ENCODE peak calls at places on chromosomes 6 and 20, in nine cellular contexts. Z is heart right ventricle; Y is head of caudate nucleus; F is activated CD4-positive, alpha-beta T cell treated with anti-CD3 and anti-CD28 coated beads, Interleukin-2, amount 50 U/mL, for 24 hours; R is lower leg skin; D is adrenal gland; U is Calu3; L is T-helper 17 cell; O is astrocyte. A is an unnamed sample.

GRCh38 chr6:36592221-36592655 is 1.9 kb upstream of the SRSF3 start:
- DNase-seq in D (no peak), F (no peak), O (no peak), U (no peak), R (no peak), L (no peak), Y (no peak), Z (no peak), A (no peak)

GRCh38 chr20:63293866-63294535 is 1.0 kb downstream of the COL20A1 start:
- DNase-seq in D (no peak), F (no peak), O (no peak), Z (no peak), L (no peak), U (no peak), R (no peak), Y (no peak), A (no peak)

GRCh38 chr6:87161299-87161698 is 5.9 kb downstream of the ZNF292 start:
- DNase-seq in R (no peak), L (no peak), D (no peak), Y (no peak), U (no peak), O (no peak), F (no peak), Z (no peak), A (no peak)

GRCh38 chr20:51275816-51276215 is 252.9 kb upstream of the KCNG1 start:
- DNase-seq in R (no peak), Z (no peak), U (no peak), O (peak), L (no peak), D (no peak), F (no peak), Y (peak), A (peak)

GRCh38 chr20:25508083-25508770 is 77.1 kb downstream of the NINL start:
- DNase-seq in D (peak), F (no peak), Z (no peak), U (peak), L (no peak), Y (no peak), R (no peak), O (peak), A (peak)

GRCh38 chr6:142187209-142187608 is 40.1 kb downstream of the VTA1 start:
- DNase-seq in O (peak), Y (no peak), Z (peak), F (no peak), R (no peak), U (no peak), D (peak), L (no peak), A (peak)

GRCh38 chr6:3195695-3196497 is 31.6 kb downstream of the TUBB2B start:
- DNase-seq in O (no peak), Z (no peak), L (no peak), Y (peak), U (peak), F (no peak), R (no peak), D (no peak), A (no peak)

GRCh38 chr6:44311767-44312166 is 1.4 kb downstream of the AARS2 start:
- DNase-seq in Z (no peak), L (no peak), U (no peak), R (no peak), O (no peak), D (no peak), Y (no peak), F (no peak), A (no peak)

GRCh38 chr20:20375862-20376261 is 8.0 kb downstream of the INSM1 start:
- DNase-seq in Y (no peak), L (no peak), U (no peak), O (no peak), F (no peak), D (no peak), R (no peak), Z (no peak), A (no peak)

GRCh38 chr20:35106827-35107380 is 14.3 kb upstream of the TRPC4AP start:
- DNase-seq in L (no peak), U (no peak), Y (no peak), R (no peak), D (no peak), O (no peak), Z (no peak), F (no peak), A (no peak)

GRCh38 chr6:52364480-52365166 is 2.7 kb downstream of the PAQR8 start:
- DNase-seq in F (no peak), Y (peak), L (no peak), R (no peak), U (no peak), D (no peak), O (no peak), Z (no peak), A (no peak)

GRCh38 chr6:145042559-145042958 is 692.8 kb downstream of the EPM2A start:
- DNase-seq in Z (no peak), D (no peak), U (peak), Y (no peak), O (no peak), F (no peak), L (no peak), R (no peak), A (no peak)

GRCh38 chr6:33620584-33621395 is at the start of gene ITPR3:
- DNase-seq in Z (peak), R (no peak), Y (peak), O (no peak), F (peak), D (peak), L (peak), U (peak), A (peak)

GRCh38 chr20:10090588-10091166 is 55.9 kb downstream of the ANKEF1 start:
- DNase-seq in Y (peak), U (peak), D (peak), O (peak), L (peak), Z (peak), R (peak), F (no peak), A (peak)

GRCh38 chr6:11144393-11144829 is 32.9 kb upstream of the ERVFRD-1 start:
- DNase-seq in L (peak), D (peak), O (peak), Y (peak), U (peak), Z (peak), R (peak), F (peak), A (peak)

GRCh38 chr6:68194846-68195478 is 440.1 kb upstream of the ADGRB3 start:
- DNase-seq in L (no peak), R (no peak), U (no peak), Y (no peak), F (no peak), D (no peak), Z (no peak), O (no peak), A (no peak)

GRCh38 chr6:168884646-168885086 is 369.0 kb downstream of the THBS2 start:
- DNase-seq in F (peak), D (peak), U (peak), Z (peak), Y (peak), O (no peak), L (peak), R (peak), A (peak)

GRCh38 chr20:59776626-59777320 is 156.7 kb downstream of the SYCP2 start:
- DNase-seq in U (no peak), D (no peak), Z (no peak), F (no peak), L (no peak), O (no peak), R (no peak), Y (no peak), A (no peak)

GRCh38 chr6:131597448-131597847 is 24.4 kb downstream of the ARG1 start:
- DNase-seq in O (no peak), D (no peak), U (no peak), Y (no peak), R (no peak), Z (no peak), L (no peak), F (no peak), A (peak)

GRCh38 chr20:33541797-33542196 is 51.9 kb downstream of the CBFA2T2 start:
- DNase-seq in Z (no peak), O (no peak), L (no peak), F (no peak), R (no peak), U (no peak), Y (no peak), D (no peak), A (no peak)

GRCh38 chr6:74505391-74505790 is 700.5 kb downstream of the COL12A1 start:
- DNase-seq in Z (no peak), R (no peak), Y (no peak), F (no peak), U (no peak), O (no peak), D (no peak), L (no peak), A (no peak)

GRCh38 chr6:109686566-109686965 is 4.4 kb downstream of the AK9 start:
- DNase-seq in O (no peak), F (no peak), Z (no peak), Y (no peak), L (no peak), R (no peak), U (no peak), D (no peak), A (no peak)

GRCh38 chr6:40986364-40986763 is 52.7 kb downstream of the UNC5CL start:
- DNase-seq in Y (no peak), O (peak), D (no peak), U (no peak), F (no peak), L (no peak), R (no peak), Z (no peak), A (peak)

GRCh38 chr20:35539756-35540212 is 2.1 kb upstream of the ERGIC3 start:
- DNase-seq in D (no peak), Y (peak), U (peak), Z (no peak), L (no peak), O (no peak), F (no peak), R (no peak), A (peak)

GRCh38 chr6:37560737-37561103 is 61.0 kb upstream of the CCDC167 start:
- DNase-seq in U (no peak), F (no peak), Z (no peak), R (no peak), Y (no peak), L (no peak), O (no peak), D (no peak), A (no peak)

GRCh38 chr6:105509506-105510331 is 106.8 kb upstream of the PREP start:
- DNase-seq in L (no peak), O (no peak), Y (no peak), D (no peak), F (no peak), R (no peak), U (no peak), Z (peak), A (peak)

GRCh38 chr20:14445310-14445709 is 107.9 kb upstream of the FLRT3 start:
- DNase-seq in R (no peak), O (peak), Y (no peak), F (no peak), Z (no peak), L (no peak), D (no peak), U (no peak), A (peak)